ENCODE peak calls at places on chromosome 3, in seven cellular contexts. One of them, this sample, is unnamed.

GRCh38 chr3:71168043-71168720 is 415.3 kb downstream of the FOXP1 start:
- DNase-seq in transverse colon: no peak
- DNase-seq in ovary: no peak
- DNase-seq in right atrium auricular region: no peak
- DNase-seq in Peyer's patch: no peak
- DNase-seq in body of pancreas: no peak
- DNase-seq in sigmoid colon: no peak
- DNase-seq in this sample: no peak

GRCh38 chr3:10248984-10249748 is 907 bp downstream of the TATDN2 start:
- DNase-seq in transverse colon: peak; percentile 44
- DNase-seq in ovary: peak; percentile 40
- DNase-seq in right atrium auricular region: no peak
- DNase-seq in Peyer's patch: peak; percentile 71
- DNase-seq in body of pancreas: peak; percentile 21
- DNase-seq in sigmoid colon: peak; percentile 77
- DNase-seq in this sample: peak; percentile 22

GRCh38 chr3:50632450-50632849 is 15.5 kb downstream of the MAPKAPK3 start:
- DNase-seq in transverse colon: no peak
- DNase-seq in ovary: no peak
- DNase-seq in right atrium auricular region: no peak
- DNase-seq in Peyer's patch: no peak
- DNase-seq in body of pancreas: no peak
- DNase-seq in sigmoid colon: no peak
- DNase-seq in this sample: no peak

GRCh38 chr3:77372634-77373346 is 332.9 kb downstream of the ROBO2 start:
- DNase-seq in transverse colon: no peak
- DNase-seq in ovary: no peak
- DNase-seq in right atrium auricular region: no peak
- DNase-seq in Peyer's patch: no peak
- DNase-seq in body of pancreas: no peak
- DNase-seq in sigmoid colon: no peak
- DNase-seq in this sample: no peak

GRCh38 chr3:13215940-13216546 is 142.8 kb upstream of the IQSEC1 start:
- DNase-seq in transverse colon: no peak
- DNase-seq in ovary: no peak
- DNase-seq in right atrium auricular region: no peak
- DNase-seq in Peyer's patch: no peak
- DNase-seq in body of pancreas: peak; percentile 69
- DNase-seq in sigmoid colon: no peak
- DNase-seq in this sample: no peak

GRCh38 chr3:169662215-169663070 is 1.1 kb downstream of the MECOM start:
- DNase-seq in transverse colon: peak; percentile 80
- DNase-seq in ovary: peak; percentile 48
- DNase-seq in right atrium auricular region: no peak
- DNase-seq in Peyer's patch: peak; percentile 68
- DNase-seq in body of pancreas: peak; percentile 87
- DNase-seq in sigmoid colon: no peak
- DNase-seq in this sample: peak; percentile 26

GRCh38 chr3:150146891-150147761 is 176.4 kb upstream of the PFN2 start:
- DNase-seq in transverse colon: peak; percentile 33
- DNase-seq in ovary: peak; percentile 36
- DNase-seq in right atrium auricular region: no peak
- DNase-seq in Peyer's patch: no peak
- DNase-seq in body of pancreas: no peak
- DNase-seq in sigmoid colon: peak; percentile 92
- DNase-seq in this sample: no peak

GRCh38 chr3:188207941-188208750 is 54.2 kb downstream of the LPP start:
- DNase-seq in transverse colon: no peak
- DNase-seq in ovary: no peak
- DNase-seq in right atrium auricular region: peak; percentile 58
- DNase-seq in Peyer's patch: no peak
- DNase-seq in body of pancreas: no peak
- DNase-seq in sigmoid colon: no peak
- DNase-seq in this sample: no peak

GRCh38 chr3:100893590-100893989 is 99.6 kb downstream of the ABI3BP start:
- DNase-seq in transverse colon: peak; percentile 11
- DNase-seq in ovary: no peak
- DNase-seq in right atrium auricular region: no peak
- DNase-seq in Peyer's patch: no peak
- DNase-seq in body of pancreas: no peak
- DNase-seq in sigmoid colon: no peak
- DNase-seq in this sample: no peak

GRCh38 chr3:184380627-184381260 is 890 bp downstream of the CHRD start:
- DNase-seq in transverse colon: no peak
- DNase-seq in ovary: peak; percentile 47
- DNase-seq in right atrium auricular region: no peak
- DNase-seq in Peyer's patch: no peak
- DNase-seq in body of pancreas: no peak
- DNase-seq in sigmoid colon: peak; percentile 64
- DNase-seq in this sample: no peak

GRCh38 chr3:115292677-115293076 is 145.6 kb upstream of the ZBTB20 start:
- DNase-seq in transverse colon: no peak
- DNase-seq in ovary: no peak
- DNase-seq in right atrium auricular region: no peak
- DNase-seq in Peyer's patch: no peak
- DNase-seq in body of pancreas: no peak
- DNase-seq in sigmoid colon: no peak
- DNase-seq in this sample: no peak

GRCh38 chr3:80308637-80309036 is 540.8 kb upstream of the ROBO1 start:
- DNase-seq in transverse colon: no peak
- DNase-seq in ovary: no peak
- DNase-seq in right atrium auricular region: no peak
- DNase-seq in Peyer's patch: no peak
- DNase-seq in body of pancreas: no peak
- DNase-seq in sigmoid colon: no peak
- DNase-seq in this sample: no peak

GRCh38 chr3:185552358-185552877 is at the start of gene LIPH:
- DNase-seq in transverse colon: peak; percentile 82
- DNase-seq in ovary: no peak
- DNase-seq in right atrium auricular region: peak; percentile 56
- DNase-seq in Peyer's patch: peak; percentile 76
- DNase-seq in body of pancreas: peak; percentile 52
- DNase-seq in sigmoid colon: no peak
- DNase-seq in this sample: no peak

GRCh38 chr3:67384790-67385397 is 269.5 kb downstream of the SUCLG2 start:
- DNase-seq in transverse colon: no peak
- DNase-seq in ovary: no peak
- DNase-seq in right atrium auricular region: no peak
- DNase-seq in Peyer's patch: peak; percentile 53
- DNase-seq in body of pancreas: peak; percentile 32
- DNase-seq in sigmoid colon: no peak
- DNase-seq in this sample: peak; percentile 16

GRCh38 chr3:48427630-48427962 is 2.3 kb downstream of the PLXNB1 start:
- DNase-seq in transverse colon: peak; percentile 37
- DNase-seq in ovary: no peak
- DNase-seq in right atrium auricular region: no peak
- DNase-seq in Peyer's patch: no peak
- DNase-seq in body of pancreas: no peak
- DNase-seq in sigmoid colon: no peak
- DNase-seq in this sample: no peak

GRCh38 chr3:107919239-107919638 is 171.6 kb downstream of the CD47 start:
- DNase-seq in transverse colon: no peak
- DNase-seq in ovary: no peak
- DNase-seq in right atrium auricular region: no peak
- DNase-seq in Peyer's patch: no peak
- DNase-seq in body of pancreas: no peak
- DNase-seq in sigmoid colon: no peak
- DNase-seq in this sample: no peak

GRCh38 chr3:179108091-179108490 is 36.5 kb upstream of the ZMAT3 start:
- DNase-seq in transverse colon: no peak
- DNase-seq in ovary: no peak
- DNase-seq in right atrium auricular region: no peak
- DNase-seq in Peyer's patch: no peak
- DNase-seq in body of pancreas: no peak
- DNase-seq in sigmoid colon: no peak
- DNase-seq in this sample: no peak

GRCh38 chr3:164408356-164408755 is 669.9 kb downstream of the SI start:
- DNase-seq in transverse colon: no peak
- DNase-seq in ovary: no peak
- DNase-seq in right atrium auricular region: no peak
- DNase-seq in Peyer's patch: no peak
- DNase-seq in body of pancreas: no peak
- DNase-seq in sigmoid colon: no peak
- DNase-seq in this sample: no peak

GRCh38 chr3:58670506-58671125 is 4.0 kb upstream of the FAM3D start:
- DNase-seq in transverse colon: peak; percentile 63
- DNase-seq in ovary: no peak
- DNase-seq in right atrium auricular region: peak; percentile 11
- DNase-seq in Peyer's patch: peak; percentile 58
- DNase-seq in body of pancreas: no peak
- DNase-seq in sigmoid colon: no peak
- DNase-seq in this sample: no peak

GRCh38 chr3:10382892-10383849 is 62.3 kb upstream of the SEC13 start:
- DNase-seq in transverse colon: no peak
- DNase-seq in ovary: no peak
- DNase-seq in right atrium auricular region: no peak
- DNase-seq in Peyer's patch: no peak
- DNase-seq in body of pancreas: no peak
- DNase-seq in sigmoid colon: no peak
- DNase-seq in this sample: no peak

GRCh38 chr3:188349963-188350332 is 196.0 kb downstream of the LPP start:
- DNase-seq in transverse colon: no peak
- DNase-seq in ovary: no peak
- DNase-seq in right atrium auricular region: no peak
- DNase-seq in Peyer's patch: no peak
- DNase-seq in body of pancreas: peak; percentile 32
- DNase-seq in sigmoid colon: no peak
- DNase-seq in this sample: no peak

GRCh38 chr3:93867425-93867824 is 106.3 kb downstream of the PROS1 start:
- DNase-seq in transverse colon: no peak
- DNase-seq in ovary: no peak
- DNase-seq in right atrium auricular region: no peak
- DNase-seq in Peyer's patch: no peak
- DNase-seq in body of pancreas: no peak
- DNase-seq in sigmoid colon: no peak
- DNase-seq in this sample: no peak
- H3K9me3 ChIP-seq in transverse colon: no peaks in the 10 kb centered on the region
- H3K9me3 ChIP-seq in ovary: no peaks in the 10 kb centered on the region
- H3K9me3 ChIP-seq in right atrium auricular region: no peaks in the 10 kb centered on the region
- H3K9me3 ChIP-seq in Peyer's patch: no peaks in the 10 kb centered on the region
- H3K9me3 ChIP-seq in body of pancreas: no peaks in the 10 kb centered on the region
- H3K9me3 ChIP-seq in sigmoid colon: no peaks in the 10 kb centered on the region
- H3K9me3 ChIP-seq in this sample: no peaks in the 10 kb centered on the region

GRCh38 chr3:42914771-42915515 is 9.0 kb downstream of the ZNF662 start:
- DNase-seq in transverse colon: no peak
- DNase-seq in ovary: no peak
- DNase-seq in right atrium auricular region: no peak
- DNase-seq in Peyer's patch: no peak
- DNase-seq in body of pancreas: no peak
- DNase-seq in sigmoid colon: no peak
- DNase-seq in this sample: no peak
- H3K9me3 ChIP-seq in transverse colon: peaks cover 53% of the 10 kb centered on the region
- H3K9me3 ChIP-seq in ovary: peaks cover 47% of the 10 kb centered on the region
- H3K9me3 ChIP-seq in right atrium auricular region: peaks cover 28% of the 10 kb centered on the region
- H3K9me3 ChIP-seq in Peyer's patch: peaks cover 48% of the 10 kb centered on the region
- H3K9me3 ChIP-seq in body of pancreas: peaks cover 54% of the 10 kb centered on the region
- H3K9me3 ChIP-seq in sigmoid colon: peaks cover 50% of the 10 kb centered on the region
- H3K9me3 ChIP-seq in this sample: peaks cover 33% of the 10 kb centered on the region

GRCh38 chr3:35338186-35338585 is 301.1 kb upstream of the ARPP21 start:
- DNase-seq in transverse colon: no peak
- DNase-seq in ovary: no peak
- DNase-seq in right atrium auricular region: no peak
- DNase-seq in Peyer's patch: no peak
- DNase-seq in body of pancreas: no peak
- DNase-seq in sigmoid colon: no peak
- DNase-seq in this sample: no peak
- H3K9me3 ChIP-seq in transverse colon: no peaks in the 10 kb centered on the region
- H3K9me3 ChIP-seq in ovary: no peaks in the 10 kb centered on the region
- H3K9me3 ChIP-seq in right atrium auricular region: no peaks in the 10 kb centered on the region
- H3K9me3 ChIP-seq in Peyer's patch: no peaks in the 10 kb centered on the region
- H3K9me3 ChIP-seq in body of pancreas: no peaks in the 10 kb centered on the region
- H3K9me3 ChIP-seq in sigmoid colon: no peaks in the 10 kb centered on the region
- H3K9me3 ChIP-seq in this sample: no peaks in the 10 kb centered on the region

GRCh38 chr3:53970656-53971055 is 79.0 kb upstream of the SELENOK start:
- DNase-seq in transverse colon: no peak
- DNase-seq in ovary: no peak
- DNase-seq in right atrium auricular region: no peak
- DNase-seq in Peyer's patch: no peak
- DNase-seq in body of pancreas: no peak
- DNase-seq in sigmoid colon: no peak
- DNase-seq in this sample: no peak
- H3K9me3 ChIP-seq in transverse colon: peaks cover 4% of the 10 kb centered on the region
- H3K9me3 ChIP-seq in ovary: no peaks in the 10 kb centered on the region
- H3K9me3 ChIP-seq in right atrium auricular region: no peaks in the 10 kb centered on the region
- H3K9me3 ChIP-seq in Peyer's patch: no peaks in the 10 kb centered on the region
- H3K9me3 ChIP-seq in body of pancreas: no peaks in the 10 kb centered on the region
- H3K9me3 ChIP-seq in sigmoid colon: no peaks in the 10 kb centered on the region
- H3K9me3 ChIP-seq in this sample: peaks cover 21% of the 10 kb centered on the region

DNA sequence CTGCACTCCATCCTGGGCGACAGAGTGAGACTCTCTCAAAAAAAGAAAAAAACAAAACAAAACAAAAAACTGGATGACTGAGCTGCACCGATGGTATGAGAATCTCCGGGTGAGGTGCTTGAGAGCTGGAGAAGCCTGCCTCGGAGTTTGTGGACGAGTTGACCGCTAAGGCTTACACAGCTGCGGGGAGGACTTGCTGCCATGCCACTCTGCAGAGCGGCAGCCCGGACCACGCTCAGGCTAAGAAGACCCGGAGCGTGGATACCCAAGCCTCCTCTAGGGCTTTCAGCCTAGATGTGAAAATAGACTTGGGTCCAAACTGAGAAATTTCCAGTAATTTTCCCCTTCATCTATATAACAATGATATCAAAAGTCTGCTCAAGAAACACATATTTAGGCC is 16.0 kb downstream of the NRROS start:
- DNase-seq in transverse colon: no peak
- DNase-seq in ovary: no peak
- DNase-seq in right atrium auricular region: no peak
- DNase-seq in Peyer's patch: no peak
- DNase-seq in body of pancreas: no peak
- DNase-seq in sigmoid colon: no peak
- DNase-seq in this sample: no peak
- H3K9me3 ChIP-seq in transverse colon: no peaks in the 10 kb centered on the region
- H3K9me3 ChIP-seq in ovary: no peaks in the 10 kb centered on the region
- H3K9me3 ChIP-seq in right atrium auricular region: no peaks in the 10 kb centered on the region
- H3K9me3 ChIP-seq in Peyer's patch: no peaks in the 10 kb centered on the region
- H3K9me3 ChIP-seq in body of pancreas: no peaks in the 10 kb centered on the region
- H3K9me3 ChIP-seq in sigmoid colon: no peaks in the 10 kb centered on the region
- H3K9me3 ChIP-seq in this sample: no peaks in the 10 kb centered on the region

GRCh38 chr3:152198655-152199054 is 70.1 kb upstream of the MBNL1 start:
- DNase-seq in transverse colon: no peak
- DNase-seq in ovary: no peak
- DNase-seq in right atrium auricular region: no peak
- DNase-seq in Peyer's patch: no peak
- DNase-seq in body of pancreas: no peak
- DNase-seq in sigmoid colon: no peak
- DNase-seq in this sample: no peak

GRCh38 chr3:152199069-152199838 is 69.5 kb upstream of the MBNL1 start:
- DNase-seq in transverse colon: no peak
- DNase-seq in ovary: no peak
- DNase-seq in right atrium auricular region: no peak
- DNase-seq in Peyer's patch: no peak
- DNase-seq in body of pancreas: no peak
- DNase-seq in sigmoid colon: no peak
- DNase-seq in this sample: no peak

GRCh38 chr3:152196782-152197181 is 71.9 kb upstream of the MBNL1 start:
- DNase-seq in transverse colon: no peak
- DNase-seq in ovary: no peak
- DNase-seq in right atrium auricular region: no peak
- DNase-seq in Peyer's patch: no peak
- DNase-seq in body of pancreas: no peak
- DNase-seq in sigmoid colon: no peak
- DNase-seq in this sample: no peak

GRCh38 chr3:152197451-152197850 is 71.3 kb upstream of the MBNL1 start:
- DNase-seq in transverse colon: no peak
- DNase-seq in ovary: no peak
- DNase-seq in right atrium auricular region: no peak
- DNase-seq in Peyer's patch: no peak
- DNase-seq in body of pancreas: no peak
- DNase-seq in sigmoid colon: no peak
- DNase-seq in this sample: no peak

GRCh38 chr3:152197937-152198336 is 70.8 kb upstream of the MBNL1 start:
- DNase-seq in transverse colon: no peak
- DNase-seq in ovary: no peak
- DNase-seq in right atrium auricular region: no peak
- DNase-seq in Peyer's patch: no peak
- DNase-seq in body of pancreas: no peak
- DNase-seq in sigmoid colon: no peak
- DNase-seq in this sample: no peak
- H3K9me3 ChIP-seq in transverse colon: no peaks in the 10 kb centered on the region
- H3K9me3 ChIP-seq in ovary: no peaks in the 10 kb centered on the region
- H3K9me3 ChIP-seq in right atrium auricular region: no peaks in the 10 kb centered on the region
- H3K9me3 ChIP-seq in Peyer's patch: no peaks in the 10 kb centered on the region
- H3K9me3 ChIP-seq in body of pancreas: no peaks in the 10 kb centered on the region
- H3K9me3 ChIP-seq in sigmoid colon: no peaks in the 10 kb centered on the region
- H3K9me3 ChIP-seq in this sample: no peaks in the 10 kb centered on the region